ENCODE peak calls at places on chromosome 7, in four cellular contexts. J is HL-60, A is OCI-LY7, V is right atrium auricular region. C is an unnamed sample.

GRCh38 chr7:112067609-112068540 is 138.3 kb downstream of the DOCK4 start:
- DNase-seq in A (no peak), J (no peak), V (no peak), C (no peak)

GRCh38 chr7:106448992-106449859 is 164.4 kb upstream of the NAMPT start:
- DNase-seq in J (no peak), A (no peak), V (no peak), C (no peak)

GRCh38 chr7:20797174-20798080 is 10.7 kb upstream of the SP8 start:
- DNase-seq in V (no peak), J (no peak), A (no peak), C (peak)

GRCh38 chr7:24668922-24669635 is 88.2 kb downstream of the GSDME start:
- DNase-seq in V (no peak), J (no peak), A (no peak), C (no peak)

GRCh38 chr7:22842383-22842903 is 19.8 kb upstream of the TOMM7 start:
- DNase-seq in J (no peak), A (no peak), V (no peak), C (no peak)

GRCh38 chr7:108034586-108034985 is 31.6 kb upstream of the LAMB1 start:
- DNase-seq in V (no peak), J (no peak), A (no peak), C (no peak)

GRCh38 chr7:7969306-7970112 is 913 bp downstream of the GLCCI1 start:
- DNase-seq in J (no peak), A (peak), V (no peak), C (peak)

GRCh38 chr7:84714765-84715164 is 472.1 kb downstream of the SEMA3D start:
- DNase-seq in V (no peak), J (no peak), A (no peak), C (no peak)

GRCh38 chr7:14911077-14911476 is 8.5 kb upstream of the DGKB start:
- DNase-seq in J (no peak), A (no peak), V (no peak), C (no peak)

GRCh38 chr7:22114440-22114981 is 168.8 kb upstream of the CDCA7L start:
- DNase-seq in V (no peak), A (no peak), J (no peak), C (no peak)

GRCh38 chr7:124799448-124799847 is 33.9 kb upstream of the GPR37 start:
- DNase-seq in A (no peak), V (no peak), J (no peak), C (no peak)

GRCh38 chr7:15932318-15932717 is 245.8 kb upstream of the MEOX2 start:
- DNase-seq in A (no peak), J (no peak), V (no peak), C (no peak)

GRCh38 chr7:2409745-2410414 is 6.5 kb downstream of the CHST12 start:
- DNase-seq in V (no peak), A (no peak), J (no peak), C (no peak)

GRCh38 chr7:128974241-128974934 is 36.7 kb downstream of the IRF5 start:
- DNase-seq in A (no peak), V (no peak), J (no peak), C (no peak)

GRCh38 chr7:30226593-30227268 is 57.7 kb upstream of the ZNRF2 start:
- DNase-seq in J (no peak), V (no peak), A (no peak), C (no peak)

GRCh38 chr7:43105521-43106120 is 6.8 kb upstream of the HECW1 start:
- DNase-seq in J (no peak), V (no peak), A (no peak), C (no peak)

GRCh38 chr7:8442814-8443304 is 9.4 kb downstream of the NXPH1 start:
- DNase-seq in J (no peak), A (no peak), V (no peak), C (peak)

GRCh38 chr7:143000648-143001047 is 26.3 kb downstream of the OR9A2 start:
- DNase-seq in V (no peak), J (no peak), A (no peak), C (no peak)

GRCh38 chr7:143003393-143004051 is 23.4 kb downstream of the OR9A2 start:
- DNase-seq in A (peak), V (no peak), J (peak), C (peak)

GRCh38 chr7:143002106-143002505 is 24.8 kb downstream of the OR9A2 start:
- DNase-seq in J (no peak), V (no peak), A (peak), C (peak)

GRCh38 chr7:143005632-143006260 is 21.2 kb downstream of the OR9A2 start:
- DNase-seq in J (no peak), V (no peak), A (no peak), C (no peak)

DNA sequence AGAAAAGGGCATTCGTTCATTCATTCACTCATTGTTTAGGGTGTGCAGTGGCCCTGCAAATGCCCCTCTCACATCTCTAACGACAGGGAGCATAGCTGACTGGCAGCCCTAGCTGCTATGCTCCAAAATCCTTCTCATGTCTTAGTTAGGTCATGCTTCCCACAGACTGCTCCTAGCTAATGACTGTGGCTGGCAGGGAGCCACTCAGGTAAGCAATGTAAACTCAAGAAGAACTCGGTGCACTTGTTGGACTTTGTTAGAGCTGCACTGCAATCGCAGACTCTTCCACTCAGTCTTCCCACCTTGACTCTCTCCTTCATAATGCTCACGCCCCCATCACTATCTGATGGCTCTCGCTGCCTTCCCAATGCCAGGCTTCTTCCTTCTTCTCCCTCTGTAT is 24.1 kb downstream of the OR9A2 start:
- DNase-seq in A (no peak), J (no peak), V (no peak), C (no peak)
- H3K4me3 ChIP-seq in A (no peak), J (no peak), V (no peak), C (no peak)

GRCh38 chr7:69367785-69368184 is 230.5 kb upstream of the AUTS2 start:
- DNase-seq in V (no peak), J (no peak), A (no peak), C (no peak)

GRCh38 chr7:69374036-69374420 is 224.2 kb upstream of the AUTS2 start:
- DNase-seq in A (no peak), J (no peak), V (no peak), C (no peak)

GRCh38 chr7:69373171-69374035 is 224.9 kb upstream of the AUTS2 start:
- DNase-seq in J (peak), A (peak), V (peak), C (peak)
- H3K4me3 ChIP-seq in J (no peak), A (no peak), V (no peak), C (no peak)

DNA sequence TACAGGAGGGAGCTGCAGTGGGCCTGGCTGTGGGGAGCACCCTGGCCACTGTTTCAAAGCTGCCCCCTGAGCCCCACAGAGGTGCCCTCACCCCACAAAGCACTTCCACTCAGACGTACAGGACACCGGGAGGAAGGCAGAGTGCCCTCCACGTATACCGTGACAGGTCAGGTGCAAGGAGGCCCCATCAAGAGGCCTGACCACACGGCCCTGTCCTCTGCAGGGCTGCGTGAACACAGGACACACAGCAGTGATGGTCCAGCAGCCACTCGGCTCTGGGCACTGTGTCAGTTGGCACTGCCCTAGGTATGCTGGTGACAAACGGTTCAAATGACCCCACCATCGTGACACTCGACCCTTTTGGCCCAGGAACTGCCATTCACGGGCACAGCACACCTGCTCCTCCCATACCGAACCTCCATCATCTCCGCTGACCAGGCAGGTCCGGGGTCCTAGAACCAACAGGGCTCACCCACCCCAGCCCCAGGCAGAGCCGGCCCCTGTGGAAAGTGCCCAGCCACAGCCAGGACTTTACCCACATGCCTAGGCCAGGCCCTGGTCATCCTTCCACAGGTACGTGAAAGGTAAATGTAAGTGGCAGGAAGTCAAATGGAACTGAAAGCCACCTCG is 560.9 kb downstream of the PTPRN2 start:
- DNase-seq in A (no peak), V (peak), J (no peak), C (no peak)
- H3K4me3 ChIP-seq in A (no peak), V (no peak), J (no peak), C (no peak)

DNA sequence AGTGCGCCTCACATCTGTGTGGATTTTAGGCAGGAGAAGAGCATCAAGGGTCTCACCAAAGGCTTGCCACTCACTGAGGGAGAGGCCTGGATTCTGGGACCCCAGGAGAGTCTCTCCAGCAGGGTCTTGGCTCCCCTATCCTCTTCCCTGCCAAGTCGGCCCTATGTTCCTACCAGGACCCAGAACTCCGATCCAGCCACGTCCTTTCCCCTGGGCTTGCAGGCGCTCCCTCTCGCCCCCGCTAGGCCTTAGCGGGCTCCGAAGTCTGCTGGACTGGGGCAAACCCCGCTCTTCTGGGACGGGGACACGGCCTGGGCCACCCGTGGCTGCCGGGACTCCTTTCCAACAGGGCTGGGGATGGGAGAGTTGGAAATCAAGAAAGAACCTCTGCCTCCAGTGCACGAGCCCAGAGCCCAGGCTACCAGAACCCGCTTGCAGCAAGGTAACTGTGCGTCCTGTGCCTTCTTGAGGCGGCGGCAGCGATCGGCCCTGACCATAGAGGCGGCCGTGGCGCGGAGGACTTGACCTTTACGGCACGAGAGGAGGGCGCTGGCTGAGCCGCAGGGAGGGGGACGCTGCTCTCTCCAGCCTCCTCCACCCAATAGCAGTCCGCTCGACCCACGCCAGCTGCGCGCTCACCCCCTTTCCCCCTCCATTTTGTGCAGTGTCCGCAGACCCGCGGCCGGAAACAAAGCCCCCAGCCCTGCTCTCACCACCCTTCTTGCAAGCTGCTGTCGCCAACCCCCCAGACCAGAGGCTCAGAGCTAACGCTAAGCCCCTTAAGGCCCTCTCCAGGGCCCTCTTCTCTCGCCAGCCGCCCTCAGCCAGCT is 6.9 kb upstream of the HOXA11 start:
- DNase-seq in V (no peak), J (no peak), A (no peak), C (no peak)
- H3K4me3 ChIP-seq in V (no peak), J (peak), A (no peak), C (no peak)

GRCh38 chr7:514242-514641 is 5.4 kb downstream of the PDGFA start:
- DNase-seq in A (no peak), J (no peak), V (no peak), C (no peak)
- H3K4me3 ChIP-seq in A (no peak), J (no peak), V (no peak), C (no peak)

GRCh38 chr7:47479821-47480575 is 101.9 kb downstream of the TNS3 start:
- DNase-seq in J (no peak), A (peak), V (no peak), C (no peak)

GRCh38 chr7:47478926-47479791 is 102.8 kb downstream of the TNS3 start:
- DNase-seq in A (no peak), V (no peak), J (no peak), C (no peak)

GRCh38 chr7:47482013-47482761 is 99.7 kb downstream of the TNS3 start:
- DNase-seq in V (no peak), J (peak), A (no peak), C (no peak)

GRCh38 chr7:47481656-47482012 is 100.3 kb downstream of the TNS3 start:
- DNase-seq in V (no peak), A (no peak), J (no peak), C (no peak)

GRCh38 chr7:47480576-47481538 is 101.1 kb downstream of the TNS3 start:
- DNase-seq in A (no peak), V (no peak), J (no peak), C (peak)
- H3K4me3 ChIP-seq in A (no peak), V (no peak), J (no peak), C (peak)

DNA sequence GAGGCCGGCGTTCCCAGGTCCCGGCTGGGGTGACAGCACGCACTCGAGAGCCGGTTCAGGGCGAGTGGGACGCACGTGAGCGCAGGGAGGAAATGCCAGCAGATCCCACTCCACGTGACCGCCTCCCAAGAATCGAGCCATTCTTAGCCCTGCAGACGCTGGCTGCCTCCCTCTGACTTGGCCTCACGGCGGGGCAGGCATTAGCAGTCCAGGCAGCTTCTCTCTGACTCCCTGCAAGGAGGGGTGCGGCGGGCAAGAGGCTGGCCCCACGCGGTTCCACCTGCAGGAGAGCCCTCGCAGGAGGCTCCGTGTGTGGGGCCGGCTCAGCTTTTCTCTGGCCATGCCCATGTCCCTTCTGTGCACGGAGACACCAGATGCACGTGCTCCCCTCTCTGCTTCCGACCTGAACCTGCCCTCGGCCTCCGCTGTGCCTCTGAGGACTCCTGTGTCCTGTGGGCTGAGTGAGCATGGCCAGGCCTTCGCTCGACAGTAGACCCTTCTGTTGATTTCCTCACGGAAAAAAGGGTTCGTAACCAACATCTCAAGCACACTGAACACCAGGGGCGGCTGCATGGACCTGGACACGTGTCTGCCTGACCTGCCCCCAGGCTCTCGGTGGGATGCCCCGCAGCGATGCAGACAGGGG is 10.2 kb downstream of the GPR146 start:
- DNase-seq in A (no peak), J (no peak), V (no peak), C (no peak)
- H3K4me3 ChIP-seq in A (no peak), J (no peak), V (no peak), C (no peak)

DNA sequence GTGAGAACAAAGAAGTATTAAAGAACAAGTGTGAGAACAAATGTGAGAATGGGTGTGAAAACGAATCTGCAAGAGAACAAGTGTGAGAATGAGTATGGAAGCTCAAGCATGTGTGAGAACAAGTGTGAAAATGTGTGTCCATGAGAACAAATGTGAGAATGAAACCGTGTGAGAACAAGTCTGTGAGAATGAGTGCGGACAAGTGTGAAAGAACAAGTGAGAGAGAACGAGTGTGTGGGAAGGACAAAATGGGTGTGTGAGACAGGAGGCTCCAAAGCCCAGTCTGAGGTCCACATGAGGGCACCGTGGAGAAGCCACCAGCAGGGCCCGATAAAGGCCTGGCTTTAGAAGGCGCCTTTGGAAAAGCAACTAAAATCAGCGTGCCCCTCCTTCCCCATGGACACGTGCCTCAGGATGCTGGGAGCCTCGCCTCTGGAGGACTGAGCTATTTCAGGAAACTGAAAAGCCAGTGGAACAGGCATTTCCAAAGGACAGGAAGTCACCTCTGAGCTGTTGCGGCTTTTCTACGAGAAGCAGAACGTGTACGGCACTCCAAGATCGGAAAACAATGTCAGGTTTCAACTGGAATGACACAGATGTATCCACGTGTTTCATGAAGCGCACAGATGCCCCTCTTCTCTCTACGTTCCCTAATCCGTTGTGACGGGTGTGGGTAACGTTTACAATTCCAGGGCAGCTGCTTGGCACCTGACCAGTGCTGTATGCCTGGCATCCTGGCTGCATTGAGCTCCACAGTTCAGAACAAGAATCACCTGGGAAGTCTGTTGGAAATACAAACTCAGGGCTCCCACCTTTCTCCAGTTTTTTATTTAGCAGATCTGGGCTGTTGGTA is 46.4 kb downstream of the ESYT2 start:
- DNase-seq in J (no peak), V (peak), A (no peak), C (no peak)
- H3K4me3 ChIP-seq in J (no peak), V (peak), A (no peak), C (no peak)

DNA sequence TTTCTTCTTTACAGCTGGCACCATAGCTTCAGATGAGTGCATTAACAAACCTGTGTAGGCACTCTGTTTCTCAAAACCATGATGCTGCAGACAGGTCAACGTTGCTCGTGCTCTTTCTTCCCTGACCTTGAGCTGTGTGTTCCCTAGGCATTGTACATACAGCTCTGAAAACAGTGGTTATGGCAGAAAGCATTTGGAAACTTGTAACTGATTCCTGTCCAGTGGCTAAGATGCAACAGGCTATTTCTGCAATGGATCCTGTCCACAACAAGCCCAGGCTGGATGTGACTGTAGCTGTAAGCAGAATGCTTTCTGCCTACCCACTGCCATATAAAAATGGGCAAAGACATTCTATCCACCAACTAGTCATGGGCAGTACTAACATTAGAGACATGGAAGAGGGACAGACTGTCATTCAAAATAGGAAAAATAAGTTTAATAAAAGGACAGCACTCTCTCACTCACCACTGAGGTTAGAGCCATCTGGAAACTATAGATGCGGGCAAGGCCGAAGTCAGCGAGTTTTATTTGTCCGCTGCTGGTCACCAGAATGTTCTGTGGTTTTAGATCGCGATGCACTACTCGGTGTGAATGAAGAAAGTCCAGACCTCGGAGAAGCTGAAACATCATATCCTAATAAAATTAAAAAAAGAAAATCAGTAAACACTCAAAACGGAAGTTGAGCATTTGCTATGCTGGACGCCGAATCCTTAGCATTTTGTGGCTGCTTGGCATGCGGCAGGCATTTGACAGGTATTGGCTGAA is 111.0 kb downstream of the CDK6 start:
- DNase-seq in V (no peak), A (no peak), J (no peak), C (no peak)
- H3K4me3 ChIP-seq in V (no peak), A (no peak), J (no peak), C (no peak)

DNA sequence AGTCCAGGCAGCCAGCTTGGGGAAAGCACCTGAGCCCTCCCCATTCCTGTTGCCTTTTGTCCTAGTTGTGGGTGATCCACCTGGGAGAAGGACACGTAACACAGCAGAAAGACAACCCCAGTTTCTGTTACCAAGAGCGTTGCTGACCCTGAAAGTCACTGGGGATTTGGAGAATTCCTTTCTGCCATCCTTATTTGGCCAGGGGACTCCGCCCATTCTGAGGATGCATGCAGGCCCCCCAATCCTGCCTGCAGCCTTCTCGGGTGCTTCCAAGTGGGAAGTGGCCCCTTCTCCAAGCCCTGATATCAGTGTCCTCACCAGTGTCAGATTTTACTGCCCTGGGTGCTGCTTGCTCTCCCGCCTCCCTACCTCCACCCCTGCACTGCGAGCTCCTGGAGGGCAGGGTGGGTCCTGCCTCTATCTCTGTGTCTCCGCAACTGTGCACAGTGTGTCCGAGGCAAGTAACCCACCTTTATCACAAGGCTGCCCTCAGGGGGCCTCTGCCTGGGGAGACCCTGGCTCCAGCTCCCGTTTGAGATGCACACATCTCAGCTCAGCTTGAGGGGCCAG is 9.2 kb upstream of the ADCY1 start:
- DNase-seq in A (no peak), J (no peak), V (peak), C (no peak)
- H3K4me3 ChIP-seq in A (no peak), J (no peak), V (no peak), C (no peak)